ENCODE peak calls at places on chromosomes 4 and X, in eight cellular contexts. Q, B, V, D, P, E, T and L are unnamed samples.

GRCh38 chr4:119478446-119479179 is 150.0 kb downstream of the PDE5A start:
- DNase-seq in Q (no peak), B (no peak), V (no peak), D (no peak), P (no peak), E (peak; percentile 28), T (no peak), L (no peak)

GRCh38 chrX:45749375-45749774 is 548.7 kb upstream of the DIPK2B start:
- DNase-seq in Q (no peak), B (no peak), V (peak; percentile 50), D (no peak), P (no peak), E (no peak), T (no peak), L (peak; percentile 46)

GRCh38 chrX:20056704-20057103 is 60.0 kb downstream of the MAP7D2 start:
- DNase-seq in Q (no peak), B (no peak), V (peak; percentile 51), D (no peak), P (no peak), E (no peak), T (peak; percentile 8), L (no peak)

GRCh38 chrX:24858004-24858746 is 157.6 kb downstream of the ARX start:
- DNase-seq in Q (no peak), B (no peak), V (no peak), D (no peak), P (no peak), E (no peak), T (no peak), L (no peak)

GRCh38 chr4:24219171-24219570 is 329.3 kb upstream of the PPARGC1A start:
- DNase-seq in Q (no peak), B (no peak), V (no peak), D (no peak), P (no peak), E (no peak), T (peak; percentile 64), L (no peak)

GRCh38 chrX:37786666-37787337 is 6.9 kb downstream of the CYBB start:
- DNase-seq in Q (no peak), B (no peak), V (peak; percentile 81), D (no peak), P (no peak), E (no peak), T (no peak), L (no peak)

GRCh38 chr4:20219526-20219925 is 32.2 kb upstream of the SLIT2 start:
- DNase-seq in Q (no peak), B (no peak), V (no peak), D (no peak), P (no peak), E (no peak), T (no peak), L (no peak)

GRCh38 chr4:143531368-143531767 is 17.9 kb downstream of the SMARCA5 start:
- DNase-seq in Q (no peak), B (no peak), V (peak; percentile 58), D (no peak), P (no peak), E (no peak), T (no peak), L (no peak)

GRCh38 chrX:97597954-97598353 is 714.2 kb downstream of the RPA4 start:
- DNase-seq in Q (no peak), B (peak; percentile 59), V (no peak), D (no peak), P (no peak), E (no peak), T (no peak), L (no peak)

GRCh38 chrX:23803931-23804381 is 21.0 kb downstream of the SAT1 start:
- DNase-seq in Q (peak; percentile 53), B (no peak), V (no peak), D (peak; percentile 45), P (peak; percentile 46), E (peak; percentile 67), T (peak; percentile 67), L (peak; percentile 38)

GRCh38 chr4:184174571-184175488 is 42.8 kb downstream of the ENPP6 start:
- DNase-seq in Q (no peak), B (no peak), V (no peak), D (no peak), P (no peak), E (no peak), T (no peak), L (no peak)

GRCh38 chr4:124884316-124884715 is 171.8 kb upstream of the ANKRD50 start:
- DNase-seq in Q (no peak), B (no peak), V (no peak), D (no peak), P (no peak), E (no peak), T (no peak), L (no peak)

GRCh38 chr4:176340871-176341685 is 21.3 kb downstream of the SPCS3 start:
- DNase-seq in Q (no peak), B (peak; percentile 49), V (peak; percentile 66), D (no peak), P (no peak), E (no peak), T (peak; percentile 56), L (no peak)

GRCh38 chrX:12802741-12803140 is 11.5 kb downstream of the PRPS2 start:
- DNase-seq in Q (no peak), B (no peak), V (no peak), D (no peak), P (no peak), E (no peak), T (no peak), L (no peak)

GRCh38 chr4:151144329-151145072 is 45.1 kb downstream of the RPS3A start:
- DNase-seq in Q (no peak), B (no peak), V (no peak), D (no peak), P (no peak), E (no peak), T (no peak), L (no peak)

GRCh38 chrX:65528705-65529340 is 5.8 kb downstream of the LAS1L start:
- DNase-seq in Q (no peak), B (peak; percentile 80), V (peak; percentile 86), D (no peak), P (peak; percentile 61), E (peak; percentile 59), T (peak; percentile 48), L (peak; percentile 22)

GRCh38 chr4:152937535-152938236 is 1.6 kb downstream of the FHDC1 start:
- DNase-seq in Q (peak; percentile 73), B (peak; percentile 25), V (no peak), D (peak; percentile 63), P (peak; percentile 45), E (peak; percentile 57), T (peak; percentile 77), L (peak; percentile 46)

DNA sequence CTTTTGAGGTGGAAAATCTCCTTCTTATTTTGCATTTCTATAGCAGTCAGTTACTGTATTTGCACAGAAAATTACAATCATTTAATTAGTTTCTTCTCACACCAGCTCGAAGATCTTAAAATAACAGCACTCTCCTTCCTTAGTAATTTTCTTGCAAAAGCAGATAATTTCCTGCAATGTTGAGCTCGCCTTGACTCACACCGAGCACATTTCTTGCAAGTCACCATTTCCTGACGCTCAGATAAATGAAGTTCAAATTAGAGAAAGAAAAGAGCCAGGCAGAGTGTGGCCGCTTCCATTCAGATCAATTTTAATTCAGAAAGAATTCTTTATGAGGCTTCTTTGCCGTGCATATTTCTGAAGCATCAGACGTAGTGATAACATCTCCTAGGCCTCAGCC is 10.1 kb downstream of the SORCS2 start:
- DNase-seq in Q (no peak), B (no peak), V (no peak), D (no peak), P (no peak), E (no peak), T (no peak), L (no peak)
- H3K4me1 ChIP-seq in Q (peaks cover 14% of the 10 kb centered on the region), B (peaks cover 14% of the 10 kb centered on the region), V (peaks cover 11% of the 10 kb centered on the region), D (peaks cover 2% of the 10 kb centered on the region), P (peaks cover 6% of the 10 kb centered on the region), E (no peaks in the 10 kb centered on the region), T (peaks cover 8% of the 10 kb centered on the region), L (peaks cover 11% of the 10 kb centered on the region)

GRCh38 chr4:54226399-54227260 is 2.5 kb upstream of the PDGFRA start:
- DNase-seq in Q (peak; percentile 74), B (peak; percentile 58), V (no peak), D (peak; percentile 68), P (no peak), E (peak; percentile 45), T (peak; percentile 65), L (no peak)
- H3K27me3 ChIP-seq in Q (peaks cover 60% of the 10 kb centered on the region), B (peaks cover 22% of the 10 kb centered on the region), V (no peaks in the 10 kb centered on the region), D (peaks cover 95% of the 10 kb centered on the region), P (peaks cover 17% of the 10 kb centered on the region), E (peaks cover 76% of the 10 kb centered on the region), T (peaks cover 40% of the 10 kb centered on the region), L (peaks cover 43% of the 10 kb centered on the region)

GRCh38 chrX:109710181-109710580 is 22.9 kb downstream of the ACSL4 start:
- DNase-seq in Q (no peak), B (no peak), V (no peak), D (no peak), P (no peak), E (no peak), T (no peak), L (no peak)
- H3K4me1 ChIP-seq in Q (peaks cover 21% of the 10 kb centered on the region), B (no peaks in the 10 kb centered on the region), V (peaks cover 48% of the 10 kb centered on the region), D (peaks cover 45% of the 10 kb centered on the region), P (no peaks in the 10 kb centered on the region), E (no peaks in the 10 kb centered on the region), T (no peaks in the 10 kb centered on the region), L (no peaks in the 10 kb centered on the region)

GRCh38 chr4:3477750-3478430 is 14.8 kb downstream of the DOK7 start:
- DNase-seq in Q (peak; percentile 44), B (no peak), V (no peak), D (no peak), P (no peak), E (no peak), T (no peak), L (no peak)
- H3K27me3 ChIP-seq in Q (no peaks in the 10 kb centered on the region), B (peaks cover 19% of the 10 kb centered on the region), V (no peaks in the 10 kb centered on the region), D (peaks cover 32% of the 10 kb centered on the region), P (no peaks in the 10 kb centered on the region), E (no peaks in the 10 kb centered on the region), T (peaks cover 4% of the 10 kb centered on the region), L (no peaks in the 10 kb centered on the region)